ENCODE peak calls at places on chromosomes 12 and 14, in five cellular contexts. M is activated CD8-positive, alpha-beta T cell treated with anti-CD3 and anti-CD28 coated beads, Interleukin-2, amount 10 ng/mL, durations not matched to agents 7 days and 5 days; I is stimulated activated naive CD8-positive, alpha-beta T cell treated with anti-CD3 and anti-CD28 coated beads, Interleukin-15, Interleukin-2, amounts not matched to agents 100 U/mL and 50 U/mL, for 24 hours; O is mucosa of descending colon; Y is HCT116. T is an unnamed sample.

GRCh38 chr14:103198429-103199140 is 75.3 kb downstream of the TNFAIP2 start:
- ATAC-seq in M (no peak), I (no peak), O (peak), Y (no peak), T (peak)

GRCh38 chr12:32115404-32116104 is 8.9 kb downstream of the BICD1 start:
- ATAC-seq in M (no peak), I (no peak), O (peak), Y (peak), T (peak)

GRCh38 chr12:92277795-92278194 is 132.1 kb upstream of the BTG1 start:
- ATAC-seq in M (no peak), I (no peak), O (no peak), Y (no peak), T (no peak)

GRCh38 chr12:91588874-91589454 is 406.3 kb upstream of the DCN start:
- ATAC-seq in M (no peak), I (no peak), O (no peak), Y (no peak), T (no peak)

GRCh38 chr12:29734748-29735147 is 49.0 kb downstream of the TMTC1 start:
- ATAC-seq in M (no peak), I (no peak), O (no peak), Y (no peak), T (no peak)

GRCh38 chr14:78967111-78967809 is 797.1 kb downstream of the NRXN3 start:
- ATAC-seq in M (no peak), I (no peak), O (no peak), Y (no peak), T (no peak)

GRCh38 chr12:40015360-40015759 is 90.5 kb downstream of the SLC2A13 start:
- ATAC-seq in M (peak), I (peak), O (peak), Y (no peak), T (no peak)

GRCh38 chr12:128857173-128857770 is 4.0 kb downstream of the GLT1D1 start:
- ATAC-seq in M (no peak), I (no peak), O (peak), Y (no peak), T (no peak)

GRCh38 chr14:88228519-88229236 is 94.4 kb downstream of the KCNK10 start:
- ATAC-seq in M (no peak), I (no peak), O (no peak), Y (no peak), T (peak)

GRCh38 chr14:38311655-38312054 is 55.8 kb upstream of the CLEC14A start:
- ATAC-seq in M (no peak), I (no peak), O (no peak), Y (no peak), T (no peak)

GRCh38 chr12:108720757-108721514 is 10.4 kb downstream of the CORO1C start:
- ATAC-seq in M (no peak), I (no peak), O (peak), Y (peak), T (peak)

GRCh38 chr14:89444536-89445125 is 27.6 kb upstream of the FOXN3 start:
- ATAC-seq in M (no peak), I (no peak), O (no peak), Y (no peak), T (no peak)

GRCh38 chr14:22176930-22177329 is 412.1 kb downstream of the DAD1 start:
- ATAC-seq in M (no peak), I (no peak), O (peak), Y (no peak), T (no peak)

GRCh38 chr12:54650409-54650808 is 2.2 kb upstream of the DCD start:
- ATAC-seq in M (no peak), I (no peak), O (no peak), Y (peak), T (no peak)